ENCODE peak calls at places on chromosomes 2 and 18, in six cellular contexts. P is ovary, B is gastrocnemius medialis, D is Peyer's patch, O is spleen, A is adrenal gland. V is an unnamed sample.

GRCh38 chr2:62415019-62415431 is 91.0 kb downstream of the TMEM17 start:
- DNase-seq in P (no peak), B (no peak), D (no peak), O (no peak), A (no peak), V (no peak)

GRCh38 chr2:60614319-60614718 is 60.9 kb upstream of the BCL11A start:
- DNase-seq in P (no peak), B (no peak), D (no peak), O (no peak), A (no peak), V (no peak)

GRCh38 chr2:181684454-181685149 is 4.3 kb upstream of the NEUROD1 start:
- DNase-seq in P (no peak), B (no peak), D (no peak), O (no peak), A (no peak), V (no peak)

GRCh38 chr18:69397096-69397495 is 3.6 kb upstream of the DOK6 start:
- DNase-seq in P (no peak), B (no peak), D (no peak), O (no peak), A (no peak), V (no peak)

GRCh38 chr2:240906141-240906910 is at the start of gene CROCC2:
- DNase-seq in P (no peak), B (no peak), D (no peak), O (no peak), A (no peak), V (no peak)

GRCh38 chr2:155368934-155369333 is 670.4 kb downstream of the KCNJ3 start:
- DNase-seq in P (no peak), B (no peak), D (no peak), O (no peak), A (no peak), V (no peak)

GRCh38 chr2:223545830-223546229 is 56.3 kb downstream of the SCG2 start:
- DNase-seq in P (no peak), B (no peak), D (no peak), O (no peak), A (no peak), V (no peak)

GRCh38 chr2:64329848-64330247 is 124.1 kb upstream of the LGALSL start:
- DNase-seq in P (no peak), B (no peak), D (no peak), O (no peak), A (peak), V (no peak)

GRCh38 chr2:222169346-222169745 is 129.5 kb downstream of the PAX3 start:
- DNase-seq in P (no peak), B (no peak), D (no peak), O (no peak), A (no peak), V (no peak)

GRCh38 chr2:36750101-36750500 is 53.6 kb downstream of the VIT start:
- DNase-seq in P (no peak), B (no peak), D (no peak), O (no peak), A (no peak), V (no peak)

GRCh38 chr18:37385846-37386435 is 179.7 kb downstream of the CELF4 start:
- DNase-seq in P (no peak), B (no peak), D (no peak), O (no peak), A (no peak), V (no peak)

GRCh38 chr2:75035444-75036353 is 77.3 kb downstream of the POLE4 start:
- DNase-seq in P (no peak), B (no peak), D (no peak), O (no peak), A (no peak), V (no peak)

GRCh38 chr2:126722081-126722480 is 66.1 kb downstream of the GYPC start:
- DNase-seq in P (no peak), B (no peak), D (no peak), O (no peak), A (no peak), V (no peak)

DNA sequence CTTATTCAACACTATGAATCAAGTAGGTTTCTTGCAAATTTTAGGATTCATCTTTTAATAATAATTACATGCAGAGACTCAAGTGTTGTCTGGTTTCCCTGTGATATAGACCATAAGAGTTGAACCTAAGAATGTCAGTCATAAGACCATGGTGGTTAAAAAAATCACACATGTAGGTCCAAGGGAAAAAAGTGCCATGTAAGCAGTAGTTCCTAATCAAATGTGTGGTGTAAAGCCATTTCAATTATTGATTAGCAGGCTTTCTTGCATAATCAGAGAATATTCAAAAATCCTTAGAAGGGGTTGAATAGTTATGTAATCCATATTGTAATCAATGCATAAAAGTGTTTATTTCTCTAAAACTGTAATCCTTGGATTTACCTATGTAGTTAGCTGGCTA is 93.8 kb downstream of the DCC start:
- DNase-seq in P (no peak), B (no peak), D (no peak), O (no peak), A (no peak), V (no peak)
- TF ChIP-seq POLR2A in P (no peak), B (no peak), D (no peak), O (no peak), A (no peak), V (no peak)

GRCh38 chr18:10131036-10131774 is 217.4 kb downstream of the VAPA start:
- DNase-seq in P (no peak), B (no peak), D (no peak), O (no peak), A (no peak), V (no peak)
- H3K4me3 ChIP-seq in P (no peak), B (no peak), D (no peak), O (peak), A (peak), V (no peak)

DNA sequence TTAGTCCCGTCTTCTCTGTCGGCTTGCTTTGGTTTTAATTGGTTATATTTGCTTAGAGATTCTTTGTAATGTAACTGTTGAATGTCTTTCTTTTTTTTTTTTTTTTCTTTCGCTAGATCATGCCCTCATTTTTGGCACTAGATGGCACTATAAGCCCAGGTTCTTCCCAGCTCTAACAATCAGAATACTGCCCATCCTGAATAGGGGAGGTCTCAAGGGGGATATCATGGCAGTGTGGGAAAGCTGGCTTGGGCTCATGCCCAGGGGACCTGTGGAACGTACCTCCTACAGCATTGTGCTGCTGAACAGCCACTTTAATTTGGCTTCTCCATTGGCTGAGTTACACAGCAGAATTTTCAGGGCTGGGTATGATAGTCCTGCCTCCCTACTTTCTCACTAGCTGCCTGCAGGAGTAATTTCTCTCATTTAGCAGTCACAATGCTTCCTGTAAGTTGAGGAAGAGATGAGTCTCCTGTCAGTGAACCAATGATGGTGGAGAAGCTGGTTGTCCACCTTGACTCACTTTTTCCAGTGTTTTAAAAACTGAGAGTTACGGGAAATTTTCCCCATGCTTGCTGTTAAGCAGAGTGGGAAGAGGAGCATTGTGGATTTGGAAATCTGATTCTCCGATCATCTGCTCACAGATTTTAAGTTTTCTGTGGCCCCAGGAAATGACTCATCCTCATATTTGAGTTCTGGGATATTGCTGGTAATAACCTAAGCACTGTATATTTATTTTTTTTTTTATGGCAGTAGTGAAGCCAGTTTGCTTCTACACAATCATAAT is 47.2 kb downstream of the RAD51AP2 start:
- DNase-seq in P (no peak), B (no peak), D (no peak), O (no peak), A (no peak), V (no peak)
- H3K27ac ChIP-seq in P (no peak), B (no peak), D (no peak), O (no peak), A (no peak), V (no peak)

DNA sequence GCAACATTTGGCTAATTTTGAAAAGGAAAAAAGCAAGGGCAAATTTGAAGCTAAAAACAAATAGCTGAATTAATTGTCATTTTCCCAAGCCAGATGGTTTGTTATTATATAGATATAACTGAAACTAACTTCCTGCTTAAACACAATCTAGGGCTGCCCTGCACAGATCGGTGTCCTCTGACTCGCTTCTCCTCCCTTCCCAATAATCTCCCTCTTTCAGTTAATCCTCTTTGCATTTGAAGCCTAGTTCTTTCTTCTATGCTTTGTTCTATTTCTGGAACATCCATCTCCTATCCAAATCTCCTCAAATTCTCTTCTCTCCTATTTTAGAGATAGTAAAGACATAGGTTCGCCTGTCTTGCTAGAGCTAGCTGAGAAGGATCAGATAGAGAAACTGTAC is 328.1 kb downstream of the SLC8A1 start:
- DNase-seq in P (no peak), B (no peak), D (no peak), O (no peak), A (no peak), V (no peak)
- TF ChIP-seq POLR2A in P (no peak), B (no peak), D (no peak), O (no peak), A (no peak), V (no peak)

GRCh38 chr18:13826209-13826608 is 2.3 kb downstream of the MC5R start:
- DNase-seq in P (no peak), B (no peak), D (no peak), O (no peak), A (no peak), V (no peak)

DNA sequence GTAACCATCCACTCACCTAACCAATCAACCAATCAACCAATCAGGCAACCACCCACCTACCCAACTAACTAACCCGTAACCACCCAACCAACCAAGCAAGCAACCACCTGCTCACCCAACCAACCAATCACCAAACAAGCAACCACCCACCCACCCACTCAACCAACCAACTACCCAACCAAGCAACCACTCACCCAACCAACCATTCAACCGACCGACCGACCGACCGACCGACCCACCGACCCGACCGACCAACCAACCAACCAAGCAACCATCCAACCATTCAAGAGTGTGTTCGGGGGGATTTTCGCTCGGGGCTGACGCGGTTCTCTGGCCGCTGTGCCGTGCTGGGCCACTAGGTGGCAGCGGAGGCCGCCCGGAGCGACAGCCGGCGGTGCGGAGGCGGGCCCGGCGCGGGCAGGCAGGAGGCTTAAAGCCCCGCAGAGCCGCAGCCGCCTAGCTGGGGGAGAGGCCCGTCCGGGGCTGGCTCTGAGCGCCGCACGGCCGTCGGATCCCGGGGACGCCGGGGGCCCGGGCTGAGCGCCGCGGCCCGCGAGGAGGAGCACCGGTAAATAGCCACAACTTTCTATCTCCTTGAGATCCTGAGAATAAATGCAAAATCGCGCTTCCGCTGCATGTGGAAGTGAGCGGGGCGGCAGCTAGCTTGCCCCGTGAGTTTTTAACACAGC is at the start of gene MC5R:
- DNase-seq in P (peak), B (peak), D (peak), O (peak), A (peak), V (peak)
- H3K4me3 ChIP-seq in P (peak), B (peak), D (no peak), O (peak), A (peak), V (peak)